ENCODE peak calls at places on chromosomes 7 and 10, in seven cellular contexts. H is fibroblast of lung, I is breast epithelium, V is fibroblast of mammary gland, K is endodermal cell, D is fibroblast of the aortic adventitia, F is ascending aorta. A is an unnamed sample.

GRCh38 chr7:32045228-32045627 is 25.0 kb downstream of the PDE1C start:
- DNase-seq in H (no peak), I (no peak), V (no peak), K (no peak), D (no peak), F (no peak), A (no peak)

GRCh38 chr10:14386202-14386593 is 55.5 kb upstream of the FRMD4A start:
- DNase-seq in H (peak; percentile 97), I (no peak), V (peak; percentile 73), K (no peak), D (peak; percentile 78), F (no peak), A (peak; percentile 80)

GRCh38 chr10:12844796-12845524 is 156.6 kb downstream of the CCDC3 start:
- DNase-seq in H (peak; percentile 92), I (no peak), V (peak; percentile 74), K (no peak), D (peak; percentile 94), F (peak; percentile 77), A (peak; percentile 92)

GRCh38 chr10:112951349-112952281 is 1.6 kb downstream of the TCF7L2 start:
- DNase-seq in H (peak; percentile 85), I (peak; percentile 61), V (peak; percentile 80), K (peak; percentile 89), D (peak; percentile 84), F (peak; percentile 81), A (peak; percentile 88)

GRCh38 chr7:18535811-18536413 is 40.4 kb downstream of the HDAC9 start:
- DNase-seq in H (no peak), I (no peak), V (no peak), K (no peak), D (no peak), F (no peak), A (no peak)

GRCh38 chr7:151895008-151895661 is 18.2 kb upstream of the PRKAG2 start:
- DNase-seq in H (no peak), I (no peak), V (no peak), K (peak; percentile 31), D (no peak), F (peak; percentile 42), A (no peak)

GRCh38 chr7:28091190-28091589 is 89.4 kb downstream of the JAZF1 start:
- DNase-seq in H (peak; percentile 42), I (no peak), V (no peak), K (no peak), D (no peak), F (no peak), A (peak; percentile 41)

GRCh38 chr7:27605689-27606269 is 56.9 kb downstream of the HIBADH start:
- DNase-seq in H (peak; percentile 39), I (no peak), V (peak; percentile 51), K (no peak), D (peak; percentile 57), F (no peak), A (peak; percentile 65)

GRCh38 chr7:123210986-123211385 is 11.2 kb upstream of the SLC13A1 start:
- DNase-seq in H (no peak), I (no peak), V (no peak), K (no peak), D (no peak), F (no peak), A (peak; percentile 23)

GRCh38 chr10:101123085-101123814 is 7.8 kb upstream of the TLX1 start:
- DNase-seq in H (no peak), I (peak; percentile 49), V (no peak), K (peak; percentile 75), D (no peak), F (no peak), A (no peak)

GRCh38 chr10:109374215-109374614 is 549.1 kb downstream of the XPNPEP1 start:
- DNase-seq in H (peak; percentile 76), I (no peak), V (peak; percentile 58), K (no peak), D (peak; percentile 33), F (no peak), A (peak; percentile 14)

GRCh38 chr7:140476698-140477261 is 2.5 kb downstream of the MKRN1 start:
- DNase-seq in H (no peak), I (no peak), V (no peak), K (no peak), D (no peak), F (no peak), A (no peak)

GRCh38 chr10:71717056-71717755 is 2.4 kb downstream of the C10orf105 start:
- DNase-seq in H (no peak), I (no peak), V (no peak), K (no peak), D (no peak), F (no peak), A (no peak)

GRCh38 chr10:71547841-71548493 is 151.2 kb downstream of the CDH23 start:
- DNase-seq in H (peak; percentile 58), I (no peak), V (peak; percentile 27), K (no peak), D (peak; percentile 63), F (no peak), A (peak; percentile 89)

GRCh38 chr10:103367379-103367781 is 396 bp upstream of the TAF5 start:
- DNase-seq in H (no peak), I (no peak), V (no peak), K (no peak), D (no peak), F (no peak), A (no peak)

GRCh38 chr10:29926649-29927048 is 132.7 kb downstream of the JCAD start:
- DNase-seq in H (peak; percentile 67), I (no peak), V (peak; percentile 80), K (peak; percentile 52), D (peak; percentile 71), F (no peak), A (peak; percentile 93)

GRCh38 chr10:125132331-125132730 is 28.0 kb downstream of the CTBP2 start:
- DNase-seq in H (no peak), I (peak; percentile 19), V (no peak), K (no peak), D (no peak), F (no peak), A (no peak)

GRCh38 chr7:36440880-36441279 is 51.2 kb downstream of the ANLN start:
- DNase-seq in H (peak; percentile 35), I (no peak), V (peak; percentile 38), K (no peak), D (peak; percentile 72), F (no peak), A (peak; percentile 63)

GRCh38 chr10:5633166-5633565 is 33.2 kb downstream of the ASB13 start:
- DNase-seq in H (peak; percentile 65), I (no peak), V (no peak), K (no peak), D (no peak), F (no peak), A (no peak)

GRCh38 chr10:15545266-15545665 is 174.2 kb upstream of the FAM171A1 start:
- DNase-seq in H (no peak), I (no peak), V (no peak), K (no peak), D (no peak), F (no peak), A (no peak)

GRCh38 chr10:15543994-15544393 is 172.9 kb upstream of the FAM171A1 start:
- DNase-seq in H (no peak), I (no peak), V (no peak), K (no peak), D (no peak), F (no peak), A (no peak)

GRCh38 chr10:15545884-15546283 is 173.8 kb downstream of the ITGA8 start:
- DNase-seq in H (no peak), I (no peak), V (no peak), K (no peak), D (no peak), F (no peak), A (no peak)

GRCh38 chr10:15546606-15547005 is 173.1 kb downstream of the ITGA8 start:
- DNase-seq in H (no peak), I (no peak), V (no peak), K (no peak), D (no peak), F (no peak), A (no peak)

GRCh38 chr10:15548331-15548730 is 171.4 kb downstream of the ITGA8 start:
- DNase-seq in H (no peak), I (no peak), V (no peak), K (no peak), D (no peak), F (no peak), A (no peak)
- TF ChIP-seq CTCF in H (no peak), I (no peak), V (no peak), K (no peak), D (no peak), F (no peak), A (no peak)

GRCh38 chr10:28806481-28806880 is 129.2 kb downstream of the BAMBI start:
- DNase-seq in H (no peak), I (no peak), V (no peak), K (no peak), D (peak; percentile 6), F (peak; percentile 70), A (peak; percentile 25)
- H3K4me3 ChIP-seq in H (no peak overlapping the region), I (no peak overlapping the region), V (no peak overlapping the region), K (no peak overlapping the region), D (no peak overlapping the region), F (peak overlapping the region; percentile 47), A (no peak overlapping the region)

DNA sequence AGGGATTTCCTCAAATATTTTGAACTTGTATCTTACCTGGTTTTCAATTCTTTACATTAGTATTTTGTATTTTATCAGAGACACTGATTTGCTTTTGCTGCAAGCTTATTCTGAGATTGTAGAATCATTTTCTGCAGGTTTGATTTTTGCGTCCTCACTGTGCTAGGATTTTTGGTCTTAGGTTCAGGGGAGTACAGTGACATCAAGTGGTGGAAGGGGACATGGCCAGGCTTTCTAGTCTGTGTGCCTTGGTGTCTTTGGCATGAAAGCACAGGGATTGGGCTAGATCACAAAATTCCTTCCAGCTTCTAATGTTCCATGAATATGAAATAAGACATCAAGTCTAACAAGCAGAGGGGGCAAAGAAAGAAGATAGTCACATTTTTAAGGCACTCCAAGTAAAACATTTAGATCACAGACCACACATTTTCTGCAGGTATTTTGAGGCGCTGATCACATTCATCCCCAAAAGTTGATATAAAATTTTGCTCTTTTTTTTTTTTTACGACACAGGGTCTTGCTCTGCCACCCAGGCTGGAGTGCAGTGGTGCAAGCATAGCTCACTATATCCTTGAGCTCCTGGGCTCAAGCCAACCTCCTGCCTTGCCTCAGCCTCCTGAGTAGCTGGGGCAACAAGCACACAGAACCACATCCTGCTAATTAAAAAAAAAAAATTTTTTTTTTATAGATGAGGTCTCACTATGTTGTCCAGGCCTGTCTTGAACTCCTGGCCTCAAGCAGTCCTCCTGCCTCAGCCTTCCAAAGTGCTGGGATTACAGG is 124.4 kb downstream of the PON1 start:
- DNase-seq in H (peak; percentile 51), I (no peak), V (peak; percentile 71), K (peak; percentile 67), D (peak; percentile 63), F (peak; percentile 63), A (peak; percentile 86)
- TF ChIP-seq CTCF in H (peak; percentile 76), I (peak; percentile 60), V (peak; percentile 75), K (peak; percentile 83), D (peak; percentile 76), F (peak; percentile 29), A (peak; percentile 88)

DNA sequence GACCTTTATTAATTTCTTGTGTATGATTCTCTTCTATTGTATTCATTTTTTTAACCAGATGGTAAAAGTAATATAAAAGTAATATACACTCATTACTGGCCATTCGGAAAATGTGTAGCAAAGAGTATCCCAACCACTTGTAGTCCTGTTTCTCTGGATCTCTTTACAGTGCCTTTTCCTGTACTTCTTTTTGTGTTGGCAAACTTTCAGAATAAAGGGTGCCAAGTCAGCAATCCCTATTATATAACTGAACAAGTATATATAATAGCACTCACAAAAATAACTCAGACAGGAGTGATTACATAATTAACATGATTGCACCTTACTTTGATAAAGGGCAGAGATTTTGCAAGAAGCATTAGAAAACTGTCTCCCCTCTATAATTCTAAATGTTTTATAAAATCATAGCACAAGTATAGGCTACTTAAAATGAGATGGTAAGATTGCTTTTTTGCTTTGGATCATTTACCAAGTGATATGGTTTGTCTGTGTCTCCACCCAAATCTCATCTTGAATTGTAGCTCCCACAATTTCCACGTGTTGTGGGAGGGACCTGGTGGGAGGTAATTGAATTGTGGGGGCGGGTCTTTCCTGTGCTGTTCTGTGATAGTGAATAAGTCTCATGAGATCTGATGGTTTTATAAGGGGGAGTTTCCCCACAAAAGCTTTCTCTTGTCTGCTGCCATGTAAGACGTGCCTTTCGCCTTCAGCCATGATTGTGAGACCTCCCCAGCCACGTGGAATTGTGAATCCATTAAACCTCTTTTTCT is 41.5 kb upstream of the EPC1 start:
- DNase-seq in H (no peak), I (no peak), V (no peak), K (no peak), D (peak; percentile 17), F (no peak), A (no peak)
- H3K4me3 ChIP-seq in H (no peak overlapping the region), I (no peak overlapping the region), V (no peak overlapping the region), K (no peak overlapping the region), D (no peak overlapping the region), F (no peak overlapping the region), A (no peak overlapping the region)